ENCODE peak calls at places on chromosomes 11 and 22, in nine cellular contexts. N is HFF-Myc, Q is adrenal gland, R is bronchial epithelial cell, L is uterus, I is GM12865, X is fibroblast of lung, M is transverse colon, W is body of pancreas. F is an unnamed sample.

GRCh38 chr11:5252280-5253265 is 2.0 kb downstream of the HBG2 start:
- DNase-seq in R (no peak), X (no peak), Q (no peak), L (no peak), N (no peak), W (no peak), M (no peak), I (no peak), F (no peak)

GRCh38 chr11:60985991-60986915 is 14.8 kb downstream of the CD6 start:
- DNase-seq in R (peak; percentile 95), X (peak; percentile 51), I (peak; percentile 32), N (no peak), W (peak; percentile 30), Q (peak; percentile 32), L (no peak), M (peak; percentile 65), F (no peak)

GRCh38 chr11:87236368-87236767 is 198.6 kb downstream of the TMEM135 start:
- DNase-seq in X (no peak), R (peak; percentile 5), W (no peak), N (no peak), I (no peak), Q (no peak), L (no peak), M (no peak), F (no peak)

GRCh38 chr11:77596626-77597025 is 6.9 kb downstream of the AQP11 start:
- DNase-seq in M (no peak), X (peak; percentile 32), L (no peak), N (no peak), W (no peak), I (no peak), Q (no peak), R (peak; percentile 59), F (no peak)

GRCh38 chr11:2558402-2558801 is 113.6 kb downstream of the KCNQ1 start:
- DNase-seq in L (no peak), N (no peak), Q (no peak), M (peak; percentile 2), R (no peak), X (no peak), W (no peak), I (no peak), F (no peak)

GRCh38 chr11:46701078-46701654 is 335 bp downstream of the ZNF408 start:
- DNase-seq in M (no peak), I (no peak), W (no peak), N (no peak), R (no peak), L (no peak), X (no peak), Q (no peak), F (no peak)

GRCh38 chr11:119352857-119353260 is 6.4 kb upstream of the MFRP start:
- DNase-seq in I (no peak), Q (peak; percentile 74), M (no peak), N (no peak), W (peak; percentile 73), X (peak; percentile 14), R (no peak), L (no peak), F (no peak)

GRCh38 chr22:27990879-27991278 is 71.8 kb upstream of the PITPNB start:
- DNase-seq in M (peak; percentile 15), Q (peak; percentile 34), X (no peak), N (no peak), R (no peak), W (no peak), L (peak; percentile 50), I (peak; percentile 36), F (no peak)

GRCh38 chr22:27533105-27533504 is 268.5 kb downstream of the MN1 start:
- DNase-seq in R (no peak), W (no peak), I (no peak), X (no peak), N (no peak), Q (no peak), M (no peak), L (no peak), F (no peak)

GRCh38 chr11:77126861-77127673 is 979 bp upstream of the MYO7A start:
- DNase-seq in L (peak; percentile 67), X (no peak), N (no peak), R (no peak), Q (peak; percentile 55), M (peak; percentile 68), W (peak; percentile 71), I (peak; percentile 44), F (no peak)

GRCh38 chr11:20363500-20364411 is at the start of gene HTATIP2:
- DNase-seq in N (no peak), Q (peak; percentile 65), M (peak; percentile 82), L (peak; percentile 72), W (peak; percentile 61), I (peak; percentile 81), X (peak; percentile 49), R (peak; percentile 46), F (no peak)

DNA sequence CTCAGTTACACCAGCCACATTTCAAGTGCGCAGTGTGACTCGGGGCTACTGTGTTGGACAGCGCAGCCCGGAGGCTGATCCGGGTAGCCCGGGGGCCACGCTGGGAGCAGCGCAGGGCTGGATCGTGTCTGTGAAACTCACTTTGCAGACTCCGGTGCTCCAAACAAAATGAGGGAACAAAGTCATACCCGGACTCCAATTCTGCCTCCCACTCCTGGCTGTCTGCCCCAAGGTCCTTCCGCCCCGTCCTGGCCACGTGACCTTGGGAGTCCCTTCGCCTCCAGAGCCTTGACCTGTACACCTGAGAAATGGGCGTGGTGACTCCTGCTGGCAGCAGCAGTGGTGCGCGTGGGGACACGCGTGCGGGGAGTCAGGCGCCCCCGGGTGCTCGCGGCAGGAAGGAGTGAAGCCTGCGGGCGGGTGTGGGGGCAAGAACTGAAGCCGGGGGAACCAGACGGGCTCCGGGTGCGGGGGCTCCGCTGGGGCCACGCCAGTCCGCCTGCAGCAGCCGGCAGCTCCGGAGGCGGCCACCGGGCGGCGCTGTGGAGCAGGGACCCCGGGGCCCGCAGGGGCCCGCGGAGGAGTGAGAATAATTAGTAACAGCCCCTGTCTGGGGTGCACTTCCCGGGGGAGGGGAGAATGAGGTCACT is 42.4 kb downstream of the KCNJ4 start:
- DNase-seq in R (no peak), N (no peak), Q (peak; percentile 27), W (peak; percentile 40), L (peak; percentile 19), I (no peak), X (no peak), M (no peak), F (no peak)
- H3K4me3 ChIP-seq in R (no peak overlapping the region), N (peak overlapping the region; percentile 13), Q (no peak overlapping the region), W (no peak overlapping the region), L (no peak overlapping the region), I (no peak overlapping the region), X (peak overlapping the region; percentile 30), M (peak overlapping the region; percentile 2), F (peak overlapping the region; percentile 38)

DNA sequence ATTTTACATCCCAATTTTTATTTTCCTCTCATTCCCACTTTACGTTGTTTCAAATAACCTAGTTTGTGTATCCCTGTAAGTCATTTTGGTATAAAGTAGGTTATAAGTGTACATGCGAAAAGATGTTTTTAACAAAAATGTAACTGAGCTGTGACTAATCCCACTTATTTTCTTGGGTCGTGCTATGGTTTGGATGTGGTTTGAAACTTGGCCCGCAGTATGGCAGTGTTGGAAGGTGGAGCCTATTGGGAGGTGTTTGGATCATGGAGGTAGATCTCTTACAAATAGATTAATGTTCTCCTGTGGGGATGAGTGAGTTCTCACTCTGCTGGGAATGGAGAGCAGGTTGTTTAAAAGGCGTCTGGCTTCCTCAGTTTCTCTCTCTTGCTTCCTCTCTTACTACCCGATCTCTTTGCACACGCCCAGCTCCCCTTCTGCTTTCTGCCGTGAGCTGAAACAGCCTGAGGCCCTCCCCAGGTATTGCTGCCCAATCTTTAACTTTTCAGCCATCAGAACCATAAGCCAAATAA is 7.2 kb downstream of the RPL27A start:
- DNase-seq in N (no peak), Q (no peak), L (no peak), I (no peak), X (peak; percentile 65), R (no peak), M (no peak), W (no peak), F (no peak)
- H3K4me3 ChIP-seq in N (peak overlapping the region; percentile 36), Q (no peak overlapping the region), L (no peak overlapping the region), I (peak overlapping the region; percentile 88), X (peak overlapping the region; percentile 78), R (no peak overlapping the region), M (no peak overlapping the region), W (no peak overlapping the region), F (peak overlapping the region; percentile 59)

GRCh38 chr11:535519-536454 is at the start of gene HRAS:
- DNase-seq in I (peak; percentile 98), R (peak; percentile 77), N (peak; percentile 65), M (peak; percentile 97), Q (peak; percentile 93), W (peak; percentile 96), L (peak; percentile 93), X (peak; percentile 91), F (no peak)

GRCh38 chr11:538431-539051 is 1.2 kb downstream of the LRRC56 start:
- DNase-seq in L (no peak), R (no peak), W (peak; percentile 11), N (no peak), I (no peak), M (no peak), X (no peak), Q (no peak), F (no peak)

GRCh38 chr11:539971-540481 is 2.7 kb downstream of the LRRC56 start:
- DNase-seq in I (no peak), R (no peak), X (no peak), Q (no peak), W (no peak), N (no peak), M (no peak), L (no peak), F (no peak)

GRCh38 chr11:536841-537621 is at the start of gene LRRC56:
- DNase-seq in Q (peak; percentile 65), X (peak; percentile 73), R (peak; percentile 57), W (peak; percentile 90), N (peak; percentile 69), M (peak; percentile 93), I (peak; percentile 97), L (peak; percentile 70), F (no peak)

DNA sequence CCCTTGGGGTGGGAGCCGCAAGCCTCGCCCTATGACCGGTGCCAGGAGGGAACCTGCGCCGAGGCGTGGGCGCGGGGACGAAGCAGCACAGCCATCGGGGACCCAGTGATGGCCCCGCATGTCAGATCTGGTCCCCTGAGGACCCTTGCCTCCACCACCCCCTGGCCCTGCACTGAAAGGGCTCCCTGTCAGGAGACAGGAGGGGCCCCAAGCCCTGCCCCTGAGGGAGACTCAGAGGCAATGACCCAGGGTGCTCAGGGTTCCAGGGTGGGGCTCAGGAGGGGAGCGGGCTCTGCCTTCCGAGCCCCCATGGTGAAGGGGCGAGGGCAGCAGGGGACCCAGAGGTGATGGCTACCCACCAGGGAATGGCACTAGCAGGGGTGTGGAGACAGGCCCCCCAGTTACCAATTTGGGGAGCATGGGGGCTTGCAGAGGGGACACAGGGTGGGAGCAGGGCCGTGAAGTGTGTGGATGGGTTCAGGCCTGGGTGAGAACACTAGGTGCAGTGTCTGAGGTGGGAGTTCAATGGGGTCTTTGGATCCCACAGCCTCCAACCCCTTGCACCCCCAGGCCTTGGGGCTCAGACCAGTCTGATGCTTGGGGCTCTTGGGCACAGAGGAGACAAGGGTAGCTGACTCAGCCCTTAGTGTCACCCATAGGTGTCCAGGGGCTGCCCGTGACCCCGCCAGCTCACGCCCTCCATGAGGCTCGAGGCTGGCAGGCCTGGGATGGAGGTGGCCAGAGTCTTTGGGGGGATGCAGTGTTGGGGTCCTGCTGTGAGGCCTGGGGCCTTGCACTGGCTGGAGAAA is 499 bp downstream of the LRRC56 start:
- DNase-seq in W (peak; percentile 16), L (no peak), R (no peak), X (no peak), N (no peak), I (no peak), M (no peak), Q (no peak), F (no peak)
- H3K4me3 ChIP-seq in W (peak overlapping the region; percentile 13), L (no peak overlapping the region), R (peak overlapping the region; percentile 40), X (peak overlapping the region; percentile 49), N (peak overlapping the region; percentile 43), I (peak overlapping the region; percentile 70), M (peak overlapping the region; percentile 18), Q (no peak overlapping the region), F (peak overlapping the region; percentile 74)

GRCh38 chr11:72776844-72777754 is 16.7 kb downstream of the STARD10 start:
- DNase-seq in N (no peak), L (no peak), W (peak; percentile 76), R (no peak), Q (peak; percentile 82), X (no peak), I (no peak), M (peak; percentile 42), F (no peak)
- H3K4me3 ChIP-seq in N (no peak overlapping the region), L (no peak overlapping the region), W (no peak overlapping the region), R (no peak overlapping the region), Q (no peak overlapping the region), X (no peak overlapping the region), I (no peak overlapping the region), M (no peak overlapping the region), F (no peak overlapping the region)